ENCODE peak calls at places on chromosome 12, in eight cellular contexts. S is coronary artery, B is IMR-90, Y is heart right ventricle, W is fibroblast of pulmonary artery, E is head of caudate nucleus, G is fibroblast of the aortic adventitia, U is GM12864. D is an unnamed sample.

GRCh38 chr12:67939611-67940010 is 49.6 kb upstream of the IFNG-AS1 start:
- DNase-seq in W (no peak), Y (no peak), B (no peak), E (no peak), G (no peak), S (no peak), U (no peak), D (no peak)

GRCh38 chr12:109302358-109302757 is 6.7 kb downstream of the FOXN4 start:
- DNase-seq in W (no peak), E (no peak), G (no peak), B (no peak), U (no peak), Y (no peak), S (no peak), D (no peak)

GRCh38 chr12:20549115-20549719 is 145.9 kb upstream of the SLCO1C1 start:
- DNase-seq in S (no peak), E (peak), G (peak), W (peak), B (peak), Y (no peak), U (no peak), D (peak)

GRCh38 chr12:49932023-49932422 is 18.5 kb upstream of the AQP2 start:
- DNase-seq in B (no peak), U (no peak), G (no peak), Y (no peak), E (no peak), W (no peak), S (peak), D (no peak)

GRCh38 chr12:96466939-96467751 is 22.2 kb upstream of the CFAP54 start:
- DNase-seq in W (no peak), E (no peak), Y (no peak), B (peak), S (no peak), U (no peak), G (peak), D (no peak)

GRCh38 chr12:116583284-116583683 is 24.1 kb downstream of the MAP1LC3B2 start:
- DNase-seq in W (no peak), B (no peak), S (no peak), Y (no peak), G (no peak), E (no peak), U (no peak), D (no peak)

GRCh38 chr12:113747048-113747447 is 219.1 kb downstream of the RBM19 start:
- DNase-seq in E (no peak), B (no peak), G (no peak), W (no peak), U (no peak), S (no peak), Y (no peak), D (no peak)

GRCh38 chr12:96862326-96862725 is 44.7 kb upstream of the NEDD1 start:
- DNase-seq in Y (no peak), U (no peak), G (no peak), B (no peak), W (no peak), S (no peak), E (no peak), D (no peak)

GRCh38 chr12:88844426-88844825 is 264.2 kb upstream of the KITLG start:
- DNase-seq in U (no peak), Y (no peak), G (no peak), E (no peak), B (no peak), S (no peak), W (no peak), D (no peak)

GRCh38 chr12:106096376-106096775 is 42.4 kb downstream of the NUAK1 start:
- DNase-seq in G (peak), W (peak), S (no peak), B (no peak), E (no peak), U (no peak), Y (no peak), D (no peak)

GRCh38 chr12:50087995-50088394 is 2.9 kb downstream of the SMARCD1 start:
- DNase-seq in E (no peak), S (no peak), G (peak), B (peak), W (peak), U (no peak), Y (no peak), D (no peak)

GRCh38 chr12:132586929-132587328 is 23.5 kb downstream of the LRCOL1 start:
- DNase-seq in U (no peak), E (no peak), G (no peak), S (no peak), B (no peak), Y (no peak), W (no peak), D (no peak)

GRCh38 chr12:107319536-107320030 is 226.2 kb upstream of the CRY1 start:
- DNase-seq in Y (no peak), G (no peak), W (no peak), B (no peak), S (no peak), U (no peak), E (no peak), D (no peak)

GRCh38 chr12:102480401-102480800 is at the start of gene IGF1:
- DNase-seq in E (no peak), S (no peak), G (peak), U (no peak), B (peak), Y (no peak), W (peak), D (no peak)

GRCh38 chr12:60710246-60710645 is 1114.4 kb downstream of the SLC16A7 start:
- DNase-seq in Y (no peak), E (no peak), W (no peak), G (no peak), B (no peak), S (no peak), U (no peak), D (no peak)